ENCODE peak calls at places on chromosomes 3 and 15, in five cellular contexts. V is cortex of kidney; M is activated T-helper 1 cell treated with Interleukin-2 at 50 U/mL for 16 hours; E is activated T-cell treated with anti-CD3 and anti-CD28 coated beads, Interleukin-2, amount 50 U/mL, for 1 hour; D is Calu3. L is an unnamed sample.
A peak's percentile ranks its signal among the peaks of the same experiment; 100 is the strongest.

GRCh38 chr3:195147649-195148121 is 123.3 kb downstream of the XXYLT1 start:
- DNase-seq in V (no peak), M (no peak), E (no peak), D (no peak), L (no peak)

GRCh38 chr3:37183375-37183831 is 9.0 kb upstream of the LRRFIP2 start:
- DNase-seq in V (no peak), M (no peak), E (no peak), D (peak; percentile 37), L (no peak)

GRCh38 chr15:34795267-34796081 is at the start of gene ACTC1:
- DNase-seq in V (no peak), M (no peak), E (no peak), D (peak; percentile 39), L (peak; percentile 11)

GRCh38 chr15:99606646-99607045 is 40.9 kb downstream of the MEF2A start:
- DNase-seq in V (no peak), M (no peak), E (no peak), D (no peak), L (no peak)

GRCh38 chr15:59461521-59461920 is 23.5 kb downstream of the FAM81A start:
- DNase-seq in V (no peak), M (no peak), E (no peak), D (no peak), L (no peak)

GRCh38 chr3:106963446-106963845 is 413.8 kb upstream of the CCDC54 start:
- DNase-seq in V (no peak), M (no peak), E (no peak), D (peak; percentile 7), L (no peak)

GRCh38 chr15:74780983-74781672 is 752 bp upstream of the CSK start:
- DNase-seq in V (no peak), M (no peak), E (no peak), D (no peak), L (no peak)

GRCh38 chr15:100592898-100593297 is 9.1 kb downstream of the LINS1 start:
- DNase-seq in V (no peak), M (no peak), E (no peak), D (no peak), L (no peak)

GRCh38 chr3:167493240-167493639 is 19.4 kb upstream of the SERPINI2 start:
- DNase-seq in V (no peak), M (no peak), E (no peak), D (peak; percentile 17), L (no peak)

GRCh38 chr3:72017935-72018334 is 233.0 kb upstream of the PROK2 start:
- DNase-seq in V (no peak), M (no peak), E (no peak), D (no peak), L (no peak)

GRCh38 chr3:64612082-64612860 is 75.5 kb downstream of the ADAMTS9 start:
- DNase-seq in V (no peak), M (no peak), E (no peak), D (no peak), L (no peak)

GRCh38 chr3:158751316-158751715 is 19.1 kb upstream of the RARRES1 start:
- DNase-seq in V (no peak), M (no peak), E (no peak), D (no peak), L (no peak)

GRCh38 chr3:128379768-128380167 is 86.9 kb downstream of the DNAJB8 start:
- DNase-seq in V (no peak), M (no peak), E (no peak), D (no peak), L (no peak)

L was measured in thoracic aorta.